ENCODE peak calls at places on chromosome 17, in eight cellular contexts. N is NCI-H524, O is left ventricle myocardium inferior, Z is amygdala, G is T-helper 2 cell, T is GM03348, B is ACHN, Y is bronchial epithelial cell. L is an unnamed sample.

GRCh38 chr17:29572691-29573557 is 4.4 kb downstream of the TP53I13 start:
- DNase-seq in Z (peak; percentile 74), N (no peak), T (peak; percentile 85), G (peak; percentile 46), B (no peak), Y (no peak), O (peak; percentile 73), L (no peak)

GRCh38 chr17:67390646-67391480 is 13.8 kb downstream of the PITPNC1 start:
- DNase-seq in G (no peak), N (no peak), O (no peak), Y (peak; percentile 92), Z (no peak), T (peak; percentile 50), B (peak; percentile 58), L (peak; percentile 99)

GRCh38 chr17:28372203-28372944 is 880 bp downstream of the SARM1 start:
- DNase-seq in B (peak; percentile 56), Y (no peak), T (peak; percentile 51), N (peak; percentile 40), G (no peak), O (peak; percentile 38), Z (peak; percentile 41), L (no peak)

GRCh38 chr17:55273579-55274370 is 9.0 kb downstream of the HLF start:
- DNase-seq in N (no peak), Y (peak; percentile 76), G (no peak), O (peak; percentile 74), B (no peak), T (peak; percentile 24), Z (peak; percentile 65), L (no peak)

GRCh38 chr17:29870836-29871430 is 59.1 kb downstream of the SSH2 start:
- DNase-seq in O (no peak), B (no peak), T (no peak), G (no peak), N (no peak), Z (no peak), Y (no peak), L (no peak)

GRCh38 chr17:82458885-82459424 is 414 bp downstream of the NARF start:
- DNase-seq in O (no peak), Y (no peak), N (no peak), T (peak; percentile 51), B (peak; percentile 35), Z (no peak), G (no peak), L (peak; percentile 6)

GRCh38 chr17:6323626-6324356 is 111.1 kb downstream of the AIPL1 start:
- DNase-seq in B (peak; percentile 14), T (no peak), G (no peak), Y (no peak), O (no peak), N (peak; percentile 17), Z (no peak), L (peak; percentile 23)

GRCh38 chr17:45868276-45868675 is 23.6 kb downstream of the SPPL2C start:
- DNase-seq in Y (peak; percentile 17), Z (no peak), B (no peak), G (no peak), T (no peak), N (no peak), O (no peak), L (no peak)

GRCh38 chr17:50188521-50189395 is 12.7 kb downstream of the COL1A1 start:
- DNase-seq in Z (no peak), B (no peak), G (no peak), N (no peak), T (no peak), O (no peak), Y (no peak), L (no peak)

GRCh38 chr17:79107499-79108231 is 33.0 kb downstream of the ENGASE start:
- DNase-seq in Y (no peak), T (no peak), N (no peak), G (no peak), O (no peak), B (no peak), Z (no peak), L (no peak)

GRCh38 chr17:71402007-71402406 is 718.8 kb upstream of the SOX9 start:
- DNase-seq in B (no peak), Z (no peak), G (no peak), Y (peak; percentile 82), O (no peak), N (no peak), T (no peak), L (peak; percentile 37)

GRCh38 chr17:18026408-18026776 is 12.6 kb downstream of the ATPAF2 start:
- DNase-seq in T (peak; percentile 55), G (no peak), B (no peak), Z (peak; percentile 33), Y (peak; percentile 30), O (peak; percentile 56), N (peak; percentile 79), L (peak; percentile 14)

GRCh38 chr17:74361613-74362391 is at the start of gene BTBD17:
- DNase-seq in Z (peak; percentile 78), G (peak; percentile 19), N (peak; percentile 99), B (peak; percentile 58), T (peak; percentile 71), O (peak; percentile 55), Y (peak; percentile 15), L (peak; percentile 68)

GRCh38 chr17:47847341-47848197 is 3.4 kb downstream of the SP6 start:
- DNase-seq in G (no peak), T (no peak), B (no peak), N (no peak), O (no peak), Y (no peak), Z (no peak), L (no peak)

GRCh38 chr17:77708049-77708448 is 250.5 kb upstream of the TNRC6C start:
- DNase-seq in O (no peak), T (no peak), G (no peak), Y (no peak), N (peak; percentile 27), Z (no peak), B (no peak), L (no peak)

GRCh38 chr17:45234641-45235040 is 13.0 kb downstream of the FMNL1 start:
- DNase-seq in Z (no peak), Y (no peak), B (peak; percentile 44), N (peak; percentile 22), T (no peak), G (peak; percentile 48), O (no peak), L (peak; percentile 45)

GRCh38 chr17:49495842-49496182 is 719 bp downstream of the NGFR start:
- DNase-seq in O (no peak), T (no peak), N (no peak), Y (no peak), G (no peak), B (no peak), Z (no peak), L (no peak)

GRCh38 chr17:48641541-48642058 is 15.4 kb upstream of the HOXB9 start:
- DNase-seq in Y (no peak), T (no peak), N (no peak), O (no peak), B (no peak), Z (no peak), G (no peak), L (no peak)

GRCh38 chr17:35373984-35374765 is 754 bp upstream of the SLFN11 start:
- DNase-seq in Y (peak; percentile 12), G (peak; percentile 25), O (peak; percentile 65), T (peak; percentile 74), B (peak; percentile 79), Z (peak; percentile 30), N (no peak), L (peak; percentile 34)